ENCODE peak calls at places on chromosomes 4 and X, in nine cellular contexts. D, W, I, C, J, H, R, Q and L are unnamed samples.

GRCh38 chr4:3231431-3231980 is 17.5 kb upstream of the MSANTD1 start:
- DNase-seq in D (no peak), W (no peak), I (no peak), C (no peak), J (no peak), H (no peak), R (no peak), Q (no peak), L (no peak)

GRCh38 chr4:23279377-23279988 is 586.7 kb downstream of the GBA3 start:
- DNase-seq in D (no peak), W (no peak), I (no peak), C (no peak), J (peak), H (no peak), R (no peak), Q (no peak), L (no peak)

GRCh38 chr4:168221298-168221697 is 97.3 kb downstream of the DDX60 start:
- DNase-seq in D (no peak), W (no peak), I (no peak), C (no peak), J (peak), H (peak), R (no peak), Q (no peak), L (no peak)

GRCh38 chr4:47342796-47343195 is 120.7 kb downstream of the COMMD8 start:
- DNase-seq in D (no peak), W (no peak), I (no peak), C (no peak), J (no peak), H (no peak), R (no peak), Q (no peak), L (no peak)

GRCh38 chr4:48205092-48205491 is 64.5 kb downstream of the TEC start:
- DNase-seq in D (no peak), W (no peak), I (no peak), C (no peak), J (no peak), H (no peak), R (no peak), Q (no peak), L (no peak)

GRCh38 chr4:41746025-41746439 is 2.5 kb downstream of the PHOX2B start:
- DNase-seq in D (no peak), W (no peak), I (peak), C (no peak), J (no peak), H (no peak), R (no peak), Q (no peak), L (no peak)

GRCh38 chrX:38342853-38343778 is 9.3 kb upstream of the OTC start:
- DNase-seq in D (no peak), W (no peak), I (no peak), C (no peak), J (no peak), H (no peak), R (no peak), Q (no peak), L (no peak)

GRCh38 chr4:88940506-88940905 is 116.5 kb downstream of the FAM13A start:
- DNase-seq in D (no peak), W (no peak), I (no peak), C (no peak), J (no peak), H (no peak), R (no peak), Q (no peak), L (no peak)

GRCh38 chr4:128228021-128228571 is 59.5 kb downstream of the PGRMC2 start:
- DNase-seq in D (no peak), W (no peak), I (peak), C (no peak), J (peak), H (no peak), R (no peak), Q (no peak), L (no peak)

GRCh38 chrX:23478056-23478455 is 143.4 kb downstream of the PTCHD1 start:
- DNase-seq in D (no peak), W (no peak), I (no peak), C (no peak), J (peak), H (peak), R (no peak), Q (no peak), L (no peak)

GRCh38 chr4:189845145-189845846 is 95.4 kb upstream of the FRG1 start:
- DNase-seq in D (no peak), W (no peak), I (no peak), C (no peak), J (no peak), H (no peak), R (no peak), Q (no peak), L (no peak)

GRCh38 chr4:17851921-17852320 is 41.1 kb downstream of the NCAPG start:
- DNase-seq in D (no peak), W (no peak), I (no peak), C (no peak), J (no peak), H (no peak), R (no peak), Q (no peak), L (no peak)